ENCODE peak calls at places on chromosomes 1 and 21, in seven cellular contexts. A, D, F, V, T, L and R are unnamed samples.

GRCh38 chr1:40267767-40268187 is 9.7 kb downstream of the ZMPSTE24 start:
- DNase-seq in A (no peak), D (peak; percentile 97), F (peak; percentile 83), V (no peak), T (no peak), L (peak; percentile 38), R (no peak)

GRCh38 chr1:200034821-200035396 is 7.4 kb downstream of the NR5A2 start:
- DNase-seq in A (no peak), D (peak; percentile 28), F (no peak), V (peak; percentile 80), T (no peak), L (no peak), R (no peak)

GRCh38 chr1:152623203-152623844 is 421 bp upstream of the LCE3A start:
- DNase-seq in A (peak; percentile 35), D (no peak), F (peak; percentile 1), V (no peak), T (no peak), L (no peak), R (no peak)

GRCh38 chr1:34147301-34147700 is 17.7 kb downstream of the CSMD2 start:
- DNase-seq in A (no peak), D (no peak), F (no peak), V (no peak), T (no peak), L (no peak), R (no peak)

GRCh38 chr1:23423415-23424170 is 955 bp downstream of the TCEA3 start:
- DNase-seq in A (no peak), D (no peak), F (peak; percentile 39), V (peak; percentile 41), T (no peak), L (peak; percentile 81), R (no peak)

GRCh38 chr1:34549199-34549598 is 205.6 kb upstream of the GJB5 start:
- DNase-seq in A (no peak), D (no peak), F (peak; percentile 53), V (peak; percentile 65), T (no peak), L (no peak), R (no peak)

GRCh38 chr1:27566462-27567182 is 37.3 kb downstream of the AHDC1 start:
- DNase-seq in A (no peak), D (no peak), F (no peak), V (peak; percentile 51), T (no peak), L (no peak), R (no peak)

GRCh38 chr21:42474043-42474831 is 21.8 kb downstream of the RSPH1 start:
- DNase-seq in A (no peak), D (peak; percentile 5), F (peak; percentile 92), V (no peak), T (no peak), L (peak; percentile 90), R (no peak)

GRCh38 chr1:87106158-87106557 is 191.7 kb downstream of the HS2ST1 start:
- DNase-seq in A (peak; percentile 45), D (no peak), F (no peak), V (no peak), T (no peak), L (no peak), R (no peak)

GRCh38 chr1:147201276-147201675 is 23.9 kb downstream of the FMO5 start:
- DNase-seq in A (no peak), D (no peak), F (peak; percentile 40), V (no peak), T (no peak), L (no peak), R (no peak)

GRCh38 chr1:178684542-178685000 is 40.5 kb upstream of the RALGPS2 start:
- DNase-seq in A (peak; percentile 46), D (peak; percentile 94), F (peak; percentile 90), V (no peak), T (peak; percentile 22), L (no peak), R (no peak)

GRCh38 chr1:30422251-30422650 is 301.1 kb downstream of the MATN1 start:
- DNase-seq in A (no peak), D (no peak), F (no peak), V (no peak), T (no peak), L (no peak), R (peak; percentile 14)

GRCh38 chr1:9844106-9844505 is 20.3 kb upstream of the CLSTN1 start:
- DNase-seq in A (no peak), D (no peak), F (no peak), V (no peak), T (no peak), L (no peak), R (no peak)

GRCh38 chr1:156337052-156337887 is 822 bp downstream of the CCT3 start:
- DNase-seq in A (peak; percentile 22), D (peak; percentile 9), F (peak; percentile 20), V (no peak), T (no peak), L (no peak), R (no peak)

GRCh38 chr1:226157761-226158316 is 28.7 kb downstream of the ACBD3 start:
- DNase-seq in A (peak; percentile 57), D (peak; percentile 10), F (no peak), V (no peak), T (no peak), L (no peak), R (no peak)

GRCh38 chr1:208120426-208120790 is 123.8 kb downstream of the PLXNA2 start:
- DNase-seq in A (no peak), D (no peak), F (no peak), V (no peak), T (no peak), L (no peak), R (no peak)

GRCh38 chr1:46671554-46671953 is at the start of gene TEX38:
- DNase-seq in A (no peak), D (no peak), F (no peak), V (no peak), T (no peak), L (no peak), R (no peak)

GRCh38 chr1:46665983-46666382 is 2.2 kb downstream of the ATPAF1 start:
- DNase-seq in A (no peak), D (no peak), F (no peak), V (no peak), T (no peak), L (no peak), R (no peak)

GRCh38 chr1:46670134-46670533 is 1.5 kb upstream of the TEX38 start:
- DNase-seq in A (no peak), D (no peak), F (no peak), V (no peak), T (no peak), L (no peak), R (no peak)

GRCh38 chr1:46673749-46674182 is 2.1 kb downstream of the TEX38 start:
- DNase-seq in A (no peak), D (peak; percentile 30), F (peak; percentile 72), V (no peak), T (no peak), L (no peak), R (no peak)

DNA sequence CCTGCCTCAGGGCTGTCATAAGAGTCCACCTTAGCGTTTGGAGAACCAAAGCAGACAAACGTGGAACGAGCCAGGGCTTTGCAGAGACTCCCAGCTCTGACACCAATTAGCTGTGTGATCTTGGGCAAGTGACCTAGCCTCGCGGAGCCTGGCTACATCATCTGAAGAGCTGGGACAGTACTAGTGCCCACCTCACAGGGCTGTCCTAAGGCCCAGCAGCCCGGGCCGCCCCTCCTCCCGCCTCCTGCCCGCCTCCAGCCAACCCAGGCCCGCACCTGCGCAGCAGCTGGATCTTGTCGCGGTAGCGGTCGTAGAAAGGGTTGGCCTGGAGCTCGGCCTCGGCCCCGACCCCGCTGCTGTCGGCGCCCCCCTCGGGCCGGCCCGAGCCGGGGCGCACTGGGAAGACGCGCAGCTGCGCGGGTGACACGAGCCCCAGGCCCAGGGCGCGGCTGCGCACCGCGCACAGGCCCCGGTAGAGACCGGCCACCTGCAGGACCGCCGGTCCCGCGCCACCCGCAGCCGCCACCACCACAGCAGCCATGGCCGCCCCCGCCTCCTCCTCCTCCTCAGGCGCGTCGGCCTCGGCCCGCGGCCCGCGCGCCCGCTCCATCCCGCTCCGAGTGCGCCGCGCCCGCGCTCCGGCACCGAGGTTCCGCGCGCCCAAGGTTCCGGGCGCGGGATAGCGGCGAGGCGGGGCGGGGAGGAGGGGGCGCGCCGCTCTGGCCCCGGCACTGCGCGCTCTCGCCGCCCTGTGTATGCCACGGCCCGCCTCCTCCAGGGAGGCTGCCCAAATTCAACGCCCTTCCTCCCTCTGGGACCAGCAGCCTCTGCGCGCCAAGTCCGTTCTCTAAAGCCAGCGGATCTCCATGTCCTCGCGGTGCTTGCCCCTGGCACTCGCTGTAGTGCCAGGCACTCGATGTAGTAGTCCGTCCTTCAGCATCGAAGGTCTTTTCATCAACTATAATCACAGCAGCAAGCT is at the start of gene ATPAF1:
- DNase-seq in A (peak; percentile 72), D (peak; percentile 74), F (peak; percentile 67), V (peak; percentile 89), T (peak; percentile 37), L (peak; percentile 75), R (peak; percentile 66)
- TF ChIP-seq CTCF in A (no peak), D (no peak), F (no peak), V (peak; percentile 5), T (no peak), L (no peak), R (no peak)

DNA sequence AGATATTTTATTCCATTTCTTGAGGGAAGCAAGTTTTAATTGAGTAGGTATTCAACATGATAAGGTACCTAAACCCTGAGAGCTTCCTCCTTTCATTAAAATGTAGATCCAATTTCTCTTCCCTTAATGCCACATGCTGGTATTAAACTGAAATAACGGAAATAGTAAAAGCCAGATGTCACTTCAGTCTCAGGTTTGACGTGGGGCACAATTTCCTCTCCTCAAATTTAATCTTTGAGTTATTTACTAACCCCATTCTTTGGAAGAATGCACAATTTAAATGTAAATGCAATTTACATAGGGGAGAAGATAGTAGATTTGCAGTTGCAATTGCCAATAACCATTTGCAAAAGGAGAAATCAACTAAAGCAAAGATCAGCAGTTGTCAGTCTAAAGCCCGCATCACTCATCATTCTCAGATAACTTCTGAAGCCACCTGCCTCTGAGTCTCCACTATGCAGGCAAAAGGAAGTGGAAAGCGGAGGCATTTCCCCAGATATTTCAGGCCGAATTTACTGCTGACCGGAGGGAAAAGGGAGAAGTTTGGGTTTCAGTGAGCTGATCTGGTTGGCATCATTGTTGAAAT is 2.1 kb upstream of the LEMD1 start:
- DNase-seq in A (no peak), D (no peak), F (no peak), V (no peak), T (no peak), L (no peak), R (no peak)
- H3K27me3 ChIP-seq in A (no peaks in the 10 kb centered on the region), D (peaks cover 23% of the 10 kb centered on the region), F (peaks cover 77% of the 10 kb centered on the region), V (peaks cover 28% of the 10 kb centered on the region), T (peaks cover 16% of the 10 kb centered on the region), L (peaks cover 24% of the 10 kb centered on the region), R (no peaks in the 10 kb centered on the region)

GRCh38 chr1:107195476-107195875 is 54.6 kb downstream of the NTNG1 start:
- DNase-seq in A (no peak), D (peak; percentile 42), F (no peak), V (no peak), T (no peak), L (no peak), R (no peak)

GRCh38 chr1:107198581-107198980 is 57.7 kb downstream of the NTNG1 start:
- DNase-seq in A (no peak), D (peak; percentile 66), F (peak; percentile 7), V (no peak), T (no peak), L (no peak), R (no peak)

GRCh38 chr1:107202007-107202406 is 61.2 kb downstream of the NTNG1 start:
- DNase-seq in A (no peak), D (no peak), F (no peak), V (no peak), T (no peak), L (no peak), R (no peak)

GRCh38 chr1:107196973-107197562 is 56.2 kb downstream of the NTNG1 start:
- DNase-seq in A (peak; percentile 25), D (peak; percentile 11), F (peak; percentile 49), V (peak; percentile 72), T (no peak), L (no peak), R (no peak)
- TF ChIP-seq CTCF in A (peak; percentile 35), D (no peak), F (peak; percentile 81), V (peak; percentile 82), T (no peak), L (no peak), R (no peak)

GRCh38 chr1:3594706-3595377 is 16.5 kb downstream of the MEGF6 start:
- DNase-seq in A (no peak), D (no peak), F (no peak), V (no peak), T (no peak), L (no peak), R (no peak)
- H3K27me3 ChIP-seq in A (peaks cover 93% of the 10 kb centered on the region), D (no peaks in the 10 kb centered on the region), F (no peaks in the 10 kb centered on the region), V (no peaks in the 10 kb centered on the region), T (no peaks in the 10 kb centered on the region), L (peaks cover 45% of the 10 kb centered on the region), R (no peaks in the 10 kb centered on the region)